ENCODE peak calls at places on chromosomes 6 and 20, in seven cellular contexts. One of them, this sample, is unnamed. For H3K4me1, the result is how much of the 10 kb centered on the place peaks cover.

GRCh38 chr6:31680841-31681671 is at the start of gene LY6G5C:
- DNase-seq in IMR-90: peak
- DNase-seq in mesendoderm: peak
- DNase-seq in neuronal stem cell: peak
- DNase-seq in mesenchymal stem cell: peak
- DNase-seq in H1: no peak
- DNase-seq in trophoblast cell: peak
- DNase-seq in this sample: peak

GRCh38 chr6:79812195-79812594 is 135.2 kb downstream of the ELOVL4 start:
- DNase-seq in IMR-90: no peak
- DNase-seq in mesendoderm: no peak
- DNase-seq in neuronal stem cell: no peak
- DNase-seq in mesenchymal stem cell: no peak
- DNase-seq in H1: no peak
- DNase-seq in trophoblast cell: no peak
- DNase-seq in this sample: peak

GRCh38 chr6:89530982-89531381 is 98.0 kb downstream of the ANKRD6 start:
- DNase-seq in IMR-90: no peak
- DNase-seq in mesendoderm: no peak
- DNase-seq in neuronal stem cell: no peak
- DNase-seq in mesenchymal stem cell: no peak
- DNase-seq in H1: no peak
- DNase-seq in trophoblast cell: no peak
- DNase-seq in this sample: no peak

GRCh38 chr6:32179746-32180405 is 1.7 kb downstream of the RNF5 start:
- DNase-seq in IMR-90: no peak
- DNase-seq in mesendoderm: no peak
- DNase-seq in neuronal stem cell: no peak
- DNase-seq in mesenchymal stem cell: no peak
- DNase-seq in H1: no peak
- DNase-seq in trophoblast cell: no peak
- DNase-seq in this sample: no peak

GRCh38 chr6:153503810-153504209 is 372.7 kb upstream of the RGS17 start:
- DNase-seq in IMR-90: no peak
- DNase-seq in mesendoderm: peak
- DNase-seq in neuronal stem cell: no peak
- DNase-seq in mesenchymal stem cell: no peak
- DNase-seq in H1: no peak
- DNase-seq in trophoblast cell: no peak
- DNase-seq in this sample: peak

GRCh38 chr6:53986721-53987526 is 124.3 kb upstream of the MLIP start:
- DNase-seq in IMR-90: peak
- DNase-seq in mesendoderm: peak
- DNase-seq in neuronal stem cell: no peak
- DNase-seq in mesenchymal stem cell: peak
- DNase-seq in H1: no peak
- DNase-seq in trophoblast cell: no peak
- DNase-seq in this sample: no peak

GRCh38 chr20:55333798-55334197 is 671.5 kb downstream of the CBLN4 start:
- DNase-seq in IMR-90: no peak
- DNase-seq in mesendoderm: peak
- DNase-seq in neuronal stem cell: no peak
- DNase-seq in mesenchymal stem cell: no peak
- DNase-seq in H1: no peak
- DNase-seq in trophoblast cell: no peak
- DNase-seq in this sample: no peak

GRCh38 chr6:89079611-89080213 is 839 bp upstream of the PNRC1 start:
- DNase-seq in IMR-90: peak
- DNase-seq in mesendoderm: peak
- DNase-seq in neuronal stem cell: peak
- DNase-seq in mesenchymal stem cell: peak
- DNase-seq in H1: no peak
- DNase-seq in trophoblast cell: peak
- DNase-seq in this sample: no peak

GRCh38 chr6:149642829-149643580 is 5.5 kb downstream of the KATNA1 start:
- DNase-seq in IMR-90: peak
- DNase-seq in mesendoderm: no peak
- DNase-seq in neuronal stem cell: no peak
- DNase-seq in mesenchymal stem cell: no peak
- DNase-seq in H1: no peak
- DNase-seq in trophoblast cell: no peak
- DNase-seq in this sample: no peak

DNA sequence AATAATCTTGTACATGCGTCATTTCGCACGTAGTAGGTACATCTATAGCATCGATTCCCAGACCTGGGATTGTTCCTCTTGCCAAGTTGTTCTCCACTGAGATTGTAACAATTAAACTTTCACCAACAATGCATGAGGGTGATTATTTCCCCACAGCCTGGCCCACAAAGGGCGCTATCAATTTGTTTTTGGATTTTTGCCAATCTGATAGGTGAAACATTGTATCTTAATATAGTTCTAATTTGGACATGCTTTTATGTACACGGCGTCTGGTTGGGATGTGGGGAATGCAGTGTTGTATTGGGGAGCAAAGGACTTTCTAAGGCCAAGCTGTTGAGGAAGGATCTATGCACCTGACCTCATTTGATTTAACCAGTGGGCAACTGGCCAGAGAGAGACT is 59.5 kb downstream of the VEGFA start:
- DNase-seq in IMR-90: no peak
- DNase-seq in mesendoderm: no peak
- DNase-seq in neuronal stem cell: no peak
- DNase-seq in mesenchymal stem cell: no peak
- DNase-seq in H1: no peak
- DNase-seq in trophoblast cell: no peak
- DNase-seq in this sample: no peak
- H3K4me1 ChIP-seq in IMR-90: under half
- H3K4me1 ChIP-seq in mesendoderm: under half
- H3K4me1 ChIP-seq in neuronal stem cell: under half
- H3K4me1 ChIP-seq in mesenchymal stem cell: under half
- H3K4me1 ChIP-seq in H1: under half
- H3K4me1 ChIP-seq in trophoblast cell: under half
- H3K4me1 ChIP-seq in this sample: under half

GRCh38 chr20:46657137-46657536 is 5.9 kb upstream of the SLC13A3 start:
- DNase-seq in IMR-90: no peak
- DNase-seq in mesendoderm: no peak
- DNase-seq in neuronal stem cell: no peak
- DNase-seq in mesenchymal stem cell: no peak
- DNase-seq in H1: no peak
- DNase-seq in trophoblast cell: peak
- DNase-seq in this sample: no peak
- H2BK5ac ChIP-seq in IMR-90: no peak
- H2BK5ac ChIP-seq in mesendoderm: no peak
- H2BK5ac ChIP-seq in neuronal stem cell: no peak
- H2BK5ac ChIP-seq in mesenchymal stem cell: no peak
- H2BK5ac ChIP-seq in H1: no peak
- H2BK5ac ChIP-seq in trophoblast cell: no peak
- H2BK5ac ChIP-seq in this sample: no peak

DNA sequence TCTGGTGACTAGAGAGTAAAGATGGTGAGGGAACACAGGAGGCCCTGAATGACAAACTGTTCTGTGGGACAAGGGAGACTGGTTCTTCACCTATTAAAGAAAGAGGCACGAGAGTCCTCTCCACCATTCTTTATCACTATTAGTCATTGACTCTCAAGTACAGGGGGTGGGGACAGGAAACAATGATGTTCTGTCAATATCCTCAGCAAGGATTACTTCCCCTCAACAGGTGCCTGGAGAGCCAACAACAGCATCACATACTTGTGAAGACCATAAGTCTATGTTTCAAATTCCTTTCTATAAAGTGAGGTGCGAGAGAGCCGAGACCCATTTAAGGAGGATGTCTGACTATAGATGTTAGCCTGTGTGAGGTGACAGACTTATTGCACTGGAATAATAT is 72.4 kb upstream of the TBC1D7 start:
- DNase-seq in IMR-90: no peak
- DNase-seq in mesendoderm: no peak
- DNase-seq in neuronal stem cell: no peak
- DNase-seq in mesenchymal stem cell: no peak
- DNase-seq in H1: no peak
- DNase-seq in trophoblast cell: no peak
- DNase-seq in this sample: no peak
- H3K4me1 ChIP-seq in IMR-90: under half
- H3K4me1 ChIP-seq in mesendoderm: under half
- H3K4me1 ChIP-seq in neuronal stem cell: under half
- H3K4me1 ChIP-seq in mesenchymal stem cell: under half
- H3K4me1 ChIP-seq in H1: under half
- H3K4me1 ChIP-seq in trophoblast cell: under half
- H3K4me1 ChIP-seq in this sample: under half

GRCh38 chr6:111925296-111925695 is 52.0 kb upstream of the FYN start:
- DNase-seq in IMR-90: peak
- DNase-seq in mesendoderm: no peak
- DNase-seq in neuronal stem cell: no peak
- DNase-seq in mesenchymal stem cell: peak
- DNase-seq in H1: no peak
- DNase-seq in trophoblast cell: no peak
- DNase-seq in this sample: no peak

GRCh38 chr6:111922454-111923297 is 49.4 kb upstream of the FYN start:
- DNase-seq in IMR-90: peak
- DNase-seq in mesendoderm: peak
- DNase-seq in neuronal stem cell: no peak
- DNase-seq in mesenchymal stem cell: peak
- DNase-seq in H1: no peak
- DNase-seq in trophoblast cell: no peak
- DNase-seq in this sample: no peak

GRCh38 chr6:111918825-111919224 is 45.6 kb upstream of the FYN start:
- DNase-seq in IMR-90: peak
- DNase-seq in mesendoderm: no peak
- DNase-seq in neuronal stem cell: no peak
- DNase-seq in mesenchymal stem cell: no peak
- DNase-seq in H1: no peak
- DNase-seq in trophoblast cell: no peak
- DNase-seq in this sample: no peak

GRCh38 chr6:111920581-111920980 is 47.3 kb upstream of the FYN start:
- DNase-seq in IMR-90: no peak
- DNase-seq in mesendoderm: no peak
- DNase-seq in neuronal stem cell: no peak
- DNase-seq in mesenchymal stem cell: no peak
- DNase-seq in H1: no peak
- DNase-seq in trophoblast cell: no peak
- DNase-seq in this sample: no peak

DNA sequence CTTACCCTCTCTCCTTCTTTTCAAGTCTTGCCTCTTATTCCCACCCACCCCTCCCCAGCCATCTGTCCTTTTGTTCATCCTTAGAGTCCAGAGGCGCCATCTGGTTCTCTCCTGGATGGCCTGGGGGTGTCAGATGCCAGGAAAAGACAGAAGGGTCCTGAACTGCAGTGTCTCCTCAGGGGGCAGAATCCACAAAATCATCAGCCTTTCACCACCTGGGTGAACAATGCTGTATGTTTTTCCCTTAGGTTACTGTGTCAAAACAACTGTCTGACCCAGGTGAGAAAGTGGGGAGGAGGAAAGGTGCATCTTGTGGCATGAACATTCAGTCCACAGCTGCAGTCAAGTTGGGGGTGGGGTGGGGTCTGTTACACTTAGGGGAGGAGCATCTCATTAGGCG is 47.9 kb upstream of the FYN start:
- DNase-seq in IMR-90: no peak
- DNase-seq in mesendoderm: peak
- DNase-seq in neuronal stem cell: no peak
- DNase-seq in mesenchymal stem cell: no peak
- DNase-seq in H1: peak
- DNase-seq in trophoblast cell: no peak
- DNase-seq in this sample: peak
- H2BK5ac ChIP-seq in IMR-90: no peak
- H2BK5ac ChIP-seq in mesendoderm: no peak
- H2BK5ac ChIP-seq in neuronal stem cell: no peak
- H2BK5ac ChIP-seq in mesenchymal stem cell: no peak
- H2BK5ac ChIP-seq in H1: no peak
- H2BK5ac ChIP-seq in trophoblast cell: no peak
- H2BK5ac ChIP-seq in this sample: no peak

GRCh38 chr6:157076427-157076774 is 246.9 kb downstream of the TMEM242 start:
- DNase-seq in IMR-90: no peak
- DNase-seq in mesendoderm: no peak
- DNase-seq in neuronal stem cell: no peak
- DNase-seq in mesenchymal stem cell: no peak
- DNase-seq in H1: no peak
- DNase-seq in trophoblast cell: no peak
- DNase-seq in this sample: no peak
- H3K4me1 ChIP-seq in IMR-90: under half
- H3K4me1 ChIP-seq in mesendoderm: under half
- H3K4me1 ChIP-seq in neuronal stem cell: under half
- H3K4me1 ChIP-seq in mesenchymal stem cell: under half
- H3K4me1 ChIP-seq in H1: under half
- H3K4me1 ChIP-seq in trophoblast cell: under half
- H3K4me1 ChIP-seq in this sample: under half

GRCh38 chr6:66362888-66363287 is 655.9 kb upstream of the EYS start:
- DNase-seq in IMR-90: no peak
- DNase-seq in mesendoderm: no peak
- DNase-seq in neuronal stem cell: no peak
- DNase-seq in mesenchymal stem cell: no peak
- DNase-seq in H1: no peak
- DNase-seq in trophoblast cell: no peak
- DNase-seq in this sample: no peak
- H2BK5ac ChIP-seq in IMR-90: no peak
- H2BK5ac ChIP-seq in mesendoderm: no peak
- H2BK5ac ChIP-seq in neuronal stem cell: no peak
- H2BK5ac ChIP-seq in mesenchymal stem cell: no peak
- H2BK5ac ChIP-seq in H1: no peak
- H2BK5ac ChIP-seq in trophoblast cell: no peak
- H2BK5ac ChIP-seq in this sample: no peak

GRCh38 chr6:71473908-71474307 is 185.3 kb downstream of the OGFRL1 start:
- DNase-seq in IMR-90: peak
- DNase-seq in mesendoderm: no peak
- DNase-seq in neuronal stem cell: no peak
- DNase-seq in mesenchymal stem cell: peak
- DNase-seq in H1: no peak
- DNase-seq in trophoblast cell: no peak
- DNase-seq in this sample: no peak

GRCh38 chr6:71478834-71479541 is 190.4 kb downstream of the OGFRL1 start:
- DNase-seq in IMR-90: peak
- DNase-seq in mesendoderm: peak
- DNase-seq in neuronal stem cell: no peak
- DNase-seq in mesenchymal stem cell: peak
- DNase-seq in H1: no peak
- DNase-seq in trophoblast cell: no peak
- DNase-seq in this sample: no peak

GRCh38 chr6:71480577-71480976 is 192.0 kb downstream of the OGFRL1 start:
- DNase-seq in IMR-90: no peak
- DNase-seq in mesendoderm: no peak
- DNase-seq in neuronal stem cell: no peak
- DNase-seq in mesenchymal stem cell: no peak
- DNase-seq in H1: no peak
- DNase-seq in trophoblast cell: no peak
- DNase-seq in this sample: no peak

GRCh38 chr6:71476371-71476770 is 187.8 kb downstream of the OGFRL1 start:
- DNase-seq in IMR-90: no peak
- DNase-seq in mesendoderm: no peak
- DNase-seq in neuronal stem cell: no peak
- DNase-seq in mesenchymal stem cell: no peak
- DNase-seq in H1: no peak
- DNase-seq in trophoblast cell: no peak
- DNase-seq in this sample: no peak

GRCh38 chr6:71476872-71477271 is 188.3 kb downstream of the OGFRL1 start:
- DNase-seq in IMR-90: no peak
- DNase-seq in mesendoderm: peak
- DNase-seq in neuronal stem cell: no peak
- DNase-seq in mesenchymal stem cell: no peak
- DNase-seq in H1: no peak
- DNase-seq in trophoblast cell: no peak
- DNase-seq in this sample: no peak
- H3K4me1 ChIP-seq in IMR-90: under half
- H3K4me1 ChIP-seq in mesendoderm: under half
- H3K4me1 ChIP-seq in neuronal stem cell: under half
- H3K4me1 ChIP-seq in mesenchymal stem cell: under half
- H3K4me1 ChIP-seq in H1: under half
- H3K4me1 ChIP-seq in trophoblast cell: under half
- H3K4me1 ChIP-seq in this sample: under half

This sample was measured in H9.